ENCODE peak calls at places on chromosomes 6 and 20, in eight cellular contexts. One of them, this sample, is unnamed.

GRCh38 chr6:44176935-44177509 is 18.4 kb downstream of the CAPN11 start:
- DNase-seq in tibial artery: no peak
- DNase-seq in heart left ventricle: no peak
- DNase-seq in left ventricle myocardium inferior: no peak
- DNase-seq in colonic mucosa: no peak
- DNase-seq in K562: no peak
- DNase-seq in pancreas: no peak
- DNase-seq in BE2C: no peak
- DNase-seq in this sample: no peak

GRCh38 chr6:170525795-170526194 is 27.3 kb downstream of the PSMB1 start:
- DNase-seq in tibial artery: no peak
- DNase-seq in heart left ventricle: no peak
- DNase-seq in left ventricle myocardium inferior: no peak
- DNase-seq in colonic mucosa: no peak
- DNase-seq in K562: no peak
- DNase-seq in pancreas: no peak
- DNase-seq in BE2C: no peak
- DNase-seq in this sample: no peak

GRCh38 chr6:47308674-47309325 is 905 bp downstream of the TNFRSF21 start:
- DNase-seq in tibial artery: no peak
- DNase-seq in heart left ventricle: peak
- DNase-seq in left ventricle myocardium inferior: peak
- DNase-seq in colonic mucosa: peak
- DNase-seq in K562: peak
- DNase-seq in pancreas: peak
- DNase-seq in BE2C: peak
- DNase-seq in this sample: no peak

GRCh38 chr6:29725981-29726380 is 2.7 kb downstream of the HLA-F start:
- DNase-seq in tibial artery: no peak
- DNase-seq in heart left ventricle: no peak
- DNase-seq in left ventricle myocardium inferior: no peak
- DNase-seq in colonic mucosa: no peak
- DNase-seq in K562: no peak
- DNase-seq in pancreas: no peak
- DNase-seq in BE2C: no peak
- DNase-seq in this sample: no peak

GRCh38 chr6:169805242-169805838 is 53.9 kb downstream of the ERMARD start:
- DNase-seq in tibial artery: no peak
- DNase-seq in heart left ventricle: no peak
- DNase-seq in left ventricle myocardium inferior: no peak
- DNase-seq in colonic mucosa: peak
- DNase-seq in K562: no peak
- DNase-seq in pancreas: no peak
- DNase-seq in BE2C: no peak
- DNase-seq in this sample: no peak

GRCh38 chr6:169051371-169051770 is 202.3 kb downstream of the THBS2 start:
- DNase-seq in tibial artery: no peak
- DNase-seq in heart left ventricle: no peak
- DNase-seq in left ventricle myocardium inferior: no peak
- DNase-seq in colonic mucosa: no peak
- DNase-seq in K562: no peak
- DNase-seq in pancreas: no peak
- DNase-seq in BE2C: no peak
- DNase-seq in this sample: no peak

GRCh38 chr20:61287583-61287982 is 35.5 kb downstream of the CDH4 start:
- DNase-seq in tibial artery: no peak
- DNase-seq in heart left ventricle: no peak
- DNase-seq in left ventricle myocardium inferior: no peak
- DNase-seq in colonic mucosa: no peak
- DNase-seq in K562: no peak
- DNase-seq in pancreas: no peak
- DNase-seq in BE2C: no peak
- DNase-seq in this sample: no peak

GRCh38 chr20:21270806-21271205 is 32.3 kb upstream of the XRN2 start:
- DNase-seq in tibial artery: no peak
- DNase-seq in heart left ventricle: no peak
- DNase-seq in left ventricle myocardium inferior: no peak
- DNase-seq in colonic mucosa: no peak
- DNase-seq in K562: no peak
- DNase-seq in pancreas: no peak
- DNase-seq in BE2C: no peak
- DNase-seq in this sample: no peak

GRCh38 chr6:107114872-107115694 is at the start of gene BEND3:
- DNase-seq in tibial artery: no peak
- DNase-seq in heart left ventricle: peak
- DNase-seq in left ventricle myocardium inferior: peak
- DNase-seq in colonic mucosa: peak
- DNase-seq in K562: peak
- DNase-seq in pancreas: peak
- DNase-seq in BE2C: peak
- DNase-seq in this sample: no peak

GRCh38 chr20:33680681-33681080 is 5.5 kb downstream of the E2F1 start:
- DNase-seq in tibial artery: no peak
- DNase-seq in heart left ventricle: no peak
- DNase-seq in left ventricle myocardium inferior: no peak
- DNase-seq in colonic mucosa: no peak
- DNase-seq in K562: no peak
- DNase-seq in pancreas: no peak
- DNase-seq in BE2C: no peak
- DNase-seq in this sample: no peak

GRCh38 chr6:26450240-26450639 is 7.5 kb upstream of the BTN2A1 start:
- DNase-seq in tibial artery: no peak
- DNase-seq in heart left ventricle: no peak
- DNase-seq in left ventricle myocardium inferior: no peak
- DNase-seq in colonic mucosa: no peak
- DNase-seq in K562: no peak
- DNase-seq in pancreas: no peak
- DNase-seq in BE2C: no peak
- DNase-seq in this sample: no peak

GRCh38 chr6:53090576-53090975 is 25.4 kb downstream of the FBXO9 start:
- DNase-seq in tibial artery: peak
- DNase-seq in heart left ventricle: no peak
- DNase-seq in left ventricle myocardium inferior: no peak
- DNase-seq in colonic mucosa: no peak
- DNase-seq in K562: no peak
- DNase-seq in pancreas: no peak
- DNase-seq in BE2C: no peak
- DNase-seq in this sample: no peak

GRCh38 chr6:25342784-25343183 is 63.6 kb downstream of the CARMIL1 start:
- DNase-seq in tibial artery: no peak
- DNase-seq in heart left ventricle: no peak
- DNase-seq in left ventricle myocardium inferior: no peak
- DNase-seq in colonic mucosa: no peak
- DNase-seq in K562: no peak
- DNase-seq in pancreas: no peak
- DNase-seq in BE2C: no peak
- DNase-seq in this sample: peak

GRCh38 chr20:63957690-63958441 is 1.6 kb upstream of the UCKL1 start:
- DNase-seq in tibial artery: no peak
- DNase-seq in heart left ventricle: no peak
- DNase-seq in left ventricle myocardium inferior: no peak
- DNase-seq in colonic mucosa: peak
- DNase-seq in K562: peak
- DNase-seq in pancreas: no peak
- DNase-seq in BE2C: peak
- DNase-seq in this sample: no peak

GRCh38 chr6:3232017-3232838 is 4.8 kb upstream of the TUBB2B start:
- DNase-seq in tibial artery: no peak
- DNase-seq in heart left ventricle: no peak
- DNase-seq in left ventricle myocardium inferior: no peak
- DNase-seq in colonic mucosa: no peak
- DNase-seq in K562: no peak
- DNase-seq in pancreas: no peak
- DNase-seq in BE2C: peak
- DNase-seq in this sample: no peak

GRCh38 chr6:138107752-138108592 is 753 bp upstream of the PERP start:
- DNase-seq in tibial artery: peak
- DNase-seq in heart left ventricle: no peak
- DNase-seq in left ventricle myocardium inferior: no peak
- DNase-seq in colonic mucosa: peak
- DNase-seq in K562: peak
- DNase-seq in pancreas: peak
- DNase-seq in BE2C: no peak
- DNase-seq in this sample: no peak

GRCh38 chr6:122810189-122810588 is 21.1 kb downstream of the SMPDL3A start:
- DNase-seq in tibial artery: no peak
- DNase-seq in heart left ventricle: no peak
- DNase-seq in left ventricle myocardium inferior: no peak
- DNase-seq in colonic mucosa: no peak
- DNase-seq in K562: no peak
- DNase-seq in pancreas: no peak
- DNase-seq in BE2C: no peak
- DNase-seq in this sample: no peak

GRCh38 chr6:128057541-128058335 is 156.9 kb upstream of the THEMIS start:
- DNase-seq in tibial artery: no peak
- DNase-seq in heart left ventricle: no peak
- DNase-seq in left ventricle myocardium inferior: no peak
- DNase-seq in colonic mucosa: no peak
- DNase-seq in K562: no peak
- DNase-seq in pancreas: no peak
- DNase-seq in BE2C: no peak
- DNase-seq in this sample: no peak

GRCh38 chr20:34534391-34535165 is 18.4 kb downstream of the DYNLRB1 start:
- DNase-seq in tibial artery: no peak
- DNase-seq in heart left ventricle: no peak
- DNase-seq in left ventricle myocardium inferior: no peak
- DNase-seq in colonic mucosa: no peak
- DNase-seq in K562: no peak
- DNase-seq in pancreas: no peak
- DNase-seq in BE2C: no peak
- DNase-seq in this sample: no peak

DNA sequence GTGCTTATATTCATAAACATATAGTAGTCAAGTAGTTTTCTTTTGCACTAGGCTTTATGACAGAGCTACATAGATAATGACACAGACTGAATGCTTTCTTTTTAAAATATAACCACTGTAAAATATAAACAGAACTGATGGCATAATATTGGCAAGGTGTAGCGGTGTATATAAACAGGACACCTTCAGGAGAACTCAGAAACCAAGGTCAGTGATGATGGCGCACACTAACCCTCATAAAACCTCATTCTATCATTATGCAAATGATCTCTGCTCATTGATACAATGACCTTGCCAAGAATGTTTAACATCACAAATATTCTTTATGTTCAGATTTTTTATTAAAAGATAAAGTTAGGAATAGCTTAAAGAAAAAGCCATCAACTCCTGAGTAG is 48.5 kb upstream of the DST start:
- DNase-seq in tibial artery: no peak
- DNase-seq in heart left ventricle: no peak
- DNase-seq in left ventricle myocardium inferior: no peak
- DNase-seq in colonic mucosa: peak
- DNase-seq in K562: no peak
- DNase-seq in pancreas: no peak
- DNase-seq in BE2C: no peak
- DNase-seq in this sample: no peak
- H3K4me3 ChIP-seq in tibial artery: peak
- H3K4me3 ChIP-seq in heart left ventricle: peak
- H3K4me3 ChIP-seq in left ventricle myocardium inferior: peak
- H3K4me3 ChIP-seq in colonic mucosa: peak
- H3K4me3 ChIP-seq in K562: no peak
- H3K4me3 ChIP-seq in pancreas: no peak
- H3K4me3 ChIP-seq in BE2C: no peak
- H3K4me3 ChIP-seq in this sample: no peak

GRCh38 chr6:108492131-108492766 is 68.5 kb upstream of the FOXO3 start:
- DNase-seq in tibial artery: no peak
- DNase-seq in heart left ventricle: no peak
- DNase-seq in left ventricle myocardium inferior: no peak
- DNase-seq in colonic mucosa: no peak
- DNase-seq in K562: peak
- DNase-seq in pancreas: no peak
- DNase-seq in BE2C: no peak
- DNase-seq in this sample: no peak
- TF ChIP-seq CTCF in tibial artery: peak
- TF ChIP-seq CTCF in heart left ventricle: peak
- TF ChIP-seq CTCF in left ventricle myocardium inferior: peak
- TF ChIP-seq CTCF in colonic mucosa: peak
- TF ChIP-seq CTCF in K562: peak
- TF ChIP-seq CTCF in pancreas: peak
- TF ChIP-seq CTCF in BE2C: peak
- TF ChIP-seq CTCF in this sample: peak

GRCh38 chr20:31868853-31869672 is 1.3 kb downstream of the DUSP15 start:
- DNase-seq in tibial artery: no peak
- DNase-seq in heart left ventricle: no peak
- DNase-seq in left ventricle myocardium inferior: no peak
- DNase-seq in colonic mucosa: no peak
- DNase-seq in K562: no peak
- DNase-seq in pancreas: no peak
- DNase-seq in BE2C: no peak
- DNase-seq in this sample: no peak
- H3K4me3 ChIP-seq in tibial artery: peak
- H3K4me3 ChIP-seq in heart left ventricle: no peak
- H3K4me3 ChIP-seq in left ventricle myocardium inferior: peak
- H3K4me3 ChIP-seq in colonic mucosa: no peak
- H3K4me3 ChIP-seq in K562: no peak
- H3K4me3 ChIP-seq in pancreas: no peak
- H3K4me3 ChIP-seq in BE2C: no peak
- H3K4me3 ChIP-seq in this sample: no peak

GRCh38 chr6:167910007-167910406 is 83.3 kb downstream of the AFDN start:
- DNase-seq in tibial artery: no peak
- DNase-seq in heart left ventricle: no peak
- DNase-seq in left ventricle myocardium inferior: no peak
- DNase-seq in colonic mucosa: no peak
- DNase-seq in K562: no peak
- DNase-seq in pancreas: no peak
- DNase-seq in BE2C: no peak
- DNase-seq in this sample: no peak

GRCh38 chr6:167913699-167914098 is 83.8 kb upstream of the KIF25 start:
- DNase-seq in tibial artery: no peak
- DNase-seq in heart left ventricle: no peak
- DNase-seq in left ventricle myocardium inferior: no peak
- DNase-seq in colonic mucosa: no peak
- DNase-seq in K562: no peak
- DNase-seq in pancreas: no peak
- DNase-seq in BE2C: no peak
- DNase-seq in this sample: no peak

GRCh38 chr6:167912494-167912893 is 85.0 kb upstream of the KIF25 start:
- DNase-seq in tibial artery: no peak
- DNase-seq in heart left ventricle: no peak
- DNase-seq in left ventricle myocardium inferior: no peak
- DNase-seq in colonic mucosa: no peak
- DNase-seq in K562: no peak
- DNase-seq in pancreas: no peak
- DNase-seq in BE2C: no peak
- DNase-seq in this sample: no peak

GRCh38 chr6:167907837-167908681 is 81.3 kb downstream of the AFDN start:
- DNase-seq in tibial artery: no peak
- DNase-seq in heart left ventricle: no peak
- DNase-seq in left ventricle myocardium inferior: no peak
- DNase-seq in colonic mucosa: peak
- DNase-seq in K562: peak
- DNase-seq in pancreas: no peak
- DNase-seq in BE2C: peak
- DNase-seq in this sample: no peak

DNA sequence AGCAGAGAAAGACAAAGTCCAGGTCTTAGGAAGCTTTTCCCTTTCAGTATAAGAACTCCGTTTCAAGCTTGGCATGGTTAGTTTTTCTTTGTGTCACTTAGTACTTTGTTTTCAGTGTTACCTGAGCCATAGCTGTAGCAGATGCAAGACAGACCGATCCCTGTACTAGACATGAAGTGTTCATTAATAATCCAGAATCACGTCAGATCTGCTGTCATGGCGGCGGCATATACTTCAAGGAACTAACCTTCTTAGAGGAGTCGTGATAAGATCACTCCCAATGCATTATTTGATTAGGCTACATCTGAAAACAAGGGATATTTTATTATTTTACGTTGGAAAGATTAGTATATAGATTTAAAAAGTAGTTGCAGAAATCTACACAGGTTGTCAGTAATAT is 83.9 kb downstream of the AFDN start:
- DNase-seq in tibial artery: no peak
- DNase-seq in heart left ventricle: no peak
- DNase-seq in left ventricle myocardium inferior: no peak
- DNase-seq in colonic mucosa: no peak
- DNase-seq in K562: no peak
- DNase-seq in pancreas: no peak
- DNase-seq in BE2C: no peak
- DNase-seq in this sample: no peak
- TF ChIP-seq CTCF in tibial artery: no peak
- TF ChIP-seq CTCF in heart left ventricle: no peak
- TF ChIP-seq CTCF in left ventricle myocardium inferior: no peak
- TF ChIP-seq CTCF in colonic mucosa: no peak
- TF ChIP-seq CTCF in K562: no peak
- TF ChIP-seq CTCF in pancreas: no peak
- TF ChIP-seq CTCF in BE2C: no peak
- TF ChIP-seq CTCF in this sample: no peak